ENCODE peak calls at places on chromosomes 11 and 22, in seven cellular contexts. M is left lung; D is left kidney; P is SK-N-DZ; Z is fibroblast of mammary gland; A is stimulated activated CD4-positive, alpha-beta T cell treated with anti-CD3 and anti-CD28 coated beads, TNF-alpha, amount 100 ng/mL, for 24 hours; J is heart left ventricle. F is an unnamed sample.

GRCh38 chr22:47631571-47632102 is 869.2 kb downstream of the TBC1D22A start:
- DNase-seq in J (no peak), M (no peak), D (no peak), Z (no peak), P (peak), A (no peak), F (no peak)

GRCh38 chr11:74453373-74453975 is 13.9 kb downstream of the KCNE3 start:
- DNase-seq in J (peak), A (peak), P (peak), M (peak), Z (peak), D (peak), F (peak)

GRCh38 chr22:49349841-49350381 is 477.8 kb downstream of the BRD1 start:
- DNase-seq in P (no peak), D (no peak), J (no peak), A (no peak), M (peak), Z (no peak), F (no peak)

GRCh38 chr11:121881806-121882205 is 234.2 kb downstream of the BLID start:
- DNase-seq in M (no peak), P (no peak), J (no peak), A (no peak), D (no peak), Z (peak), F (peak)

GRCh38 chr22:44878483-44879300 is 126.3 kb downstream of the ARHGAP8 start:
- DNase-seq in A (no peak), D (no peak), M (no peak), Z (no peak), J (no peak), P (no peak), F (no peak)

GRCh38 chr22:37145415-37146385 is 4.0 kb downstream of the IL2RB start:
- DNase-seq in D (peak), Z (no peak), M (peak), A (no peak), J (no peak), P (no peak), F (no peak)

GRCh38 chr22:37486224-37486845 is at the start of gene MFNG:
- DNase-seq in M (peak), J (peak), P (peak), Z (no peak), A (peak), D (peak), F (no peak)

GRCh38 chr11:26042113-26042512 is 289.8 kb upstream of the ANO3 start:
- DNase-seq in J (no peak), Z (no peak), M (peak), P (no peak), A (no peak), D (no peak), F (no peak)

GRCh38 chr11:64485077-64485476 is 105.9 kb upstream of the SLC22A12 start:
- DNase-seq in P (no peak), A (no peak), J (no peak), M (no peak), D (no peak), Z (no peak), F (no peak)

GRCh38 chr22:24105018-24105360 is 76.3 kb upstream of the SUSD2 start:
- DNase-seq in D (no peak), A (no peak), Z (peak), P (no peak), J (no peak), M (no peak), F (no peak)

GRCh38 chr11:65616575-65617001 is 1.0 kb downstream of the PCNX3 start:
- DNase-seq in Z (no peak), D (no peak), P (no peak), J (no peak), A (no peak), M (no peak), F (no peak)

GRCh38 chr22:38327805-38328204 is 10.6 kb upstream of the CSNK1E start:
- DNase-seq in P (no peak), A (no peak), J (no peak), Z (peak), M (no peak), D (no peak), F (no peak)

GRCh38 chr22:19812910-19813309 is 41.8 kb downstream of the GNB1L start:
- DNase-seq in M (no peak), J (no peak), P (no peak), A (no peak), D (no peak), Z (no peak), F (no peak)

GRCh38 chr22:31616315-31616980 is 45.6 kb downstream of the PISD start:
- DNase-seq in M (peak), J (no peak), P (no peak), A (no peak), D (no peak), Z (no peak), F (no peak)

GRCh38 chr11:36372101-36372767 is 76.1 kb downstream of the PRR5L start:
- DNase-seq in M (no peak), A (no peak), D (no peak), P (no peak), Z (peak), J (no peak), F (peak)

GRCh38 chr22:47627561-47628253 is 865.3 kb downstream of the TBC1D22A start:
- DNase-seq in A (no peak), M (no peak), Z (no peak), D (peak), P (no peak), J (no peak), F (no peak)

GRCh38 chr11:19241260-19242183 is 777 bp upstream of the E2F8 start:
- DNase-seq in A (no peak), P (peak), D (peak), J (no peak), M (peak), Z (no peak), F (no peak)

F was measured in brain microvascular endothelial cell.